ENCODE peak calls at places on chromosomes 6 and 20, in seven cellular contexts. D is right lobe of liver, B is heart left ventricle, L is body of pancreas, Q is tibial nerve, J is IMR-90, K is breast epithelium. W is an unnamed sample.

GRCh38 chr6:100724696-100725095 is 156.4 kb downstream of the ASCC3 start:
- DNase-seq in D (no peak), B (no peak), L (no peak), Q (no peak), J (no peak), K (no peak), W (no peak)

GRCh38 chr6:149081281-149081680 is 236.2 kb upstream of the TAB2 start:
- DNase-seq in D (no peak), B (no peak), L (no peak), Q (no peak), J (no peak), K (no peak), W (no peak)

GRCh38 chr20:38840053-38840893 is 34.8 kb downstream of the PPP1R16B start:
- DNase-seq in D (no peak), B (no peak), L (no peak), Q (no peak), J (no peak), K (no peak), W (no peak)

GRCh38 chr6:163965426-163966348 is 551.2 kb downstream of the QKI start:
- DNase-seq in D (no peak), B (peak; percentile 59), L (peak; percentile 27), Q (no peak), J (no peak), K (no peak), W (no peak)

GRCh38 chr20:41006126-41006935 is 22.3 kb upstream of the TOP1 start:
- DNase-seq in D (no peak), B (no peak), L (no peak), Q (no peak), J (no peak), K (no peak), W (no peak)

GRCh38 chr6:32627831-32628230 is 9.4 kb upstream of the HLA-DQA1 start:
- DNase-seq in D (peak; percentile 23), B (peak; percentile 48), L (no peak), Q (no peak), J (peak; percentile 43), K (no peak), W (no peak)

GRCh38 chr6:14265049-14266021 is 147.8 kb downstream of the CD83 start:
- DNase-seq in D (no peak), B (no peak), L (no peak), Q (no peak), J (no peak), K (no peak), W (no peak)

GRCh38 chr6:27053738-27054137 is 193.8 kb upstream of the PRSS16 start:
- DNase-seq in D (no peak), B (no peak), L (no peak), Q (no peak), J (no peak), K (no peak), W (no peak)

GRCh38 chr20:50113420-50114224 is 672 bp upstream of the UBE2V1 start:
- DNase-seq in D (no peak), B (no peak), L (no peak), Q (no peak), J (no peak), K (no peak), W (no peak)

GRCh38 chr6:27081188-27081587 is 166.3 kb upstream of the PRSS16 start:
- DNase-seq in D (no peak), B (no peak), L (no peak), Q (no peak), J (no peak), K (no peak), W (no peak)

GRCh38 chr6:33834401-33835392 is 30.9 kb upstream of the MLN start:
- DNase-seq in D (no peak), B (no peak), L (no peak), Q (no peak), J (no peak), K (no peak), W (no peak)
- TF ChIP-seq POLR2A in D (no peak), B (no peak), L (no peak), Q (no peak), J (no peak), K (no peak), W (no peak)

GRCh38 chr6:111703723-111704122 is 98.0 kb upstream of the TRAF3IP2 start:
- DNase-seq in D (no peak), B (no peak), L (no peak), Q (no peak), J (no peak), K (no peak), W (no peak)

GRCh38 chr6:111701146-111701545 is 95.5 kb upstream of the TRAF3IP2 start:
- DNase-seq in D (no peak), B (no peak), L (no peak), Q (no peak), J (no peak), K (no peak), W (no peak)

GRCh38 chr6:111696814-111697213 is 91.1 kb upstream of the TRAF3IP2 start:
- DNase-seq in D (no peak), B (no peak), L (peak; percentile 64), Q (no peak), J (no peak), K (no peak), W (no peak)

GRCh38 chr6:111700135-111700690 is 94.5 kb upstream of the TRAF3IP2 start:
- DNase-seq in D (no peak), B (no peak), L (no peak), Q (no peak), J (no peak), K (no peak), W (no peak)

DNA sequence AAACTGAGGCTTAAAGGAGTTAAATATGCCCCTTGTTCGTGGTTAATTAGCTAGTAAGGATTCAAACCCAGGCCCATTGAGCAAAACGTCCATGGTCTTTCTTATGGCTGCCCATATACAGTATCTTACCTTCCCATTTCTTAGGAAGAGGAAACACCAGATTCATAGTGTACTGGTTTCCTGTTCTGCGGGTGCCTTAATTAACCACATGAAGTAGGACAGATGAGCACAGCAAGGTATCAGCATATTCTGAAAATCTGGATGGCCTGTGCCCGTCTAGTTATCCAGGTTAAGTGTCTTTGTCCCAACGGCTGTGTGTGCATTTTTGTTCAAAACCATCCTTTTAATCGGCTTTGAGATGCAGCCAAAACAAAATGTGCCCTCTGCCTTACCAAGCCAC is 93.4 kb upstream of the TRAF3IP2 start:
- DNase-seq in D (no peak), B (no peak), L (no peak), Q (no peak), J (no peak), K (no peak), W (no peak)
- H3K36me3 ChIP-seq in D (no peaks in the 10 kb centered on the region), B (peaks cover 20% of the 10 kb centered on the region), L (no peaks in the 10 kb centered on the region), Q (peaks cover 45% of the 10 kb centered on the region), J (peaks cover 24% of the 10 kb centered on the region), K (no peaks in the 10 kb centered on the region), W (no peaks in the 10 kb centered on the region)

GRCh38 chr6:81752969-81753708 is 658 bp upstream of the TENT5A start:
- DNase-seq in D (peak; percentile 95), B (peak; percentile 93), L (peak; percentile 90), Q (peak; percentile 87), J (peak; percentile 89), K (peak; percentile 86), W (peak; percentile 97)
- TF ChIP-seq POLR2A in D (peak; percentile 96), B (peak; percentile 92), L (peak; percentile 80), Q (peak; percentile 86), J (peak; percentile 86), K (peak; percentile 40), W (peak; percentile 70)

DNA sequence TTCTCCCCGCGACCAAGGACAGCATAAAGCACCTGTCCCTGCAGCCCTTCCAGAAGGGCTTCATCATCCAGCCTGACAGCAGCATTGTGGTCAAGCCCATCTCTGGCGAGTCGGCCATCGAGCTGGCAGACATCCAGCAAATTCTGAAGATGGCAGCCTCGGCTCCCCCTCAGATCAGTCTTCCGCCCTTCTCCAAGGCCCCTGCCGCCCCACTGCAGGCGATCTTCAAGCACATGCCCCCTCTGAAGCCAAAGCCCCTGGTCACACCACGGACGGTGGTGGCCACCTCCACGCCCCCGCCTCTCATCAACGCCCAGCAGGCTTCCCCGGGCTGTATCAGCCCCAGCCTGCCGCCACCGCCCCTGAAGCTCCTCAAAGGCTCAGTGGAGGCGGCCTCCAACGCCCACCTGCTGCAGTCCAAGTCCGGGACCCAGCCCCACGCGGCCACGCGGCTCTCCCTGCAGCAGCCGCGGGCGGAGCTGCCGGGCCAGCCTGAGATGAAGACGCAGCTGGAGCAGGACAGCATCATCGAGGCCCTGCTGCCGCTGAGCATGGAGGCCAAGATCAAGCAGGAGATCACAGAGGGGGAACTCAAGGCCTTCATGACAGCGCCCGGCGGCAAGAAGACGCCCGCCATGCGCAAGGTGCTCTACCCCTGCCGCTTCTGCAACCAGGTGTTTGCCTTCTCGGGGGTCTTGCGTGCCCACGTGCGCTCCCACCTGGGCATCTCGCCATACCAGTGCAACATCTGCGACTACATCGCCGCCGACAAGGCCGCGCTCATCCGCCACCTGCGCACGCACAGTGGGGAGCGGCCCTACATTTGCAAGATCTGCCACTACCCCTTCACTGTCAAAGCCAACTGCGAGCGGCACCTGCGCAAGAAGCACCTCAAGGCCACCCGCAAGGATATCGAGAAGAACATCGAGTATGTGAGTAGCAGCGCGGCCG is 83.3 kb downstream of the SSR1 start:
- DNase-seq in D (no peak), B (no peak), L (no peak), Q (no peak), J (no peak), K (no peak), W (no peak)
- H3K36me3 ChIP-seq in D (peaks cover 90% of the 10 kb centered on the region), B (peaks cover 36% of the 10 kb centered on the region), L (peaks cover 19% of the 10 kb centered on the region), Q (peaks cover 94% of the 10 kb centered on the region), J (peaks cover 60% of the 10 kb centered on the region), K (peaks cover 22% of the 10 kb centered on the region), W (peaks cover 57% of the 10 kb centered on the region)

GRCh38 chr20:63943007-63943807 is 13.0 kb downstream of the UCKL1 start:
- DNase-seq in D (peak; percentile 28), B (no peak), L (peak; percentile 22), Q (no peak), J (no peak), K (no peak), W (peak; percentile 66)

GRCh38 chr20:63940472-63941266 is 15.5 kb downstream of the UCKL1 start:
- DNase-seq in D (peak; percentile 30), B (peak; percentile 15), L (no peak), Q (no peak), J (no peak), K (no peak), W (peak; percentile 61)

GRCh38 chr20:63941282-63942060 is 14.7 kb downstream of the UCKL1 start:
- DNase-seq in D (peak; percentile 66), B (peak; percentile 55), L (peak; percentile 10), Q (no peak), J (no peak), K (no peak), W (peak; percentile 66)

GRCh38 chr20:63943808-63944077 is 12.5 kb downstream of the UCKL1 start:
- DNase-seq in D (no peak), B (no peak), L (no peak), Q (no peak), J (no peak), K (no peak), W (no peak)

DNA sequence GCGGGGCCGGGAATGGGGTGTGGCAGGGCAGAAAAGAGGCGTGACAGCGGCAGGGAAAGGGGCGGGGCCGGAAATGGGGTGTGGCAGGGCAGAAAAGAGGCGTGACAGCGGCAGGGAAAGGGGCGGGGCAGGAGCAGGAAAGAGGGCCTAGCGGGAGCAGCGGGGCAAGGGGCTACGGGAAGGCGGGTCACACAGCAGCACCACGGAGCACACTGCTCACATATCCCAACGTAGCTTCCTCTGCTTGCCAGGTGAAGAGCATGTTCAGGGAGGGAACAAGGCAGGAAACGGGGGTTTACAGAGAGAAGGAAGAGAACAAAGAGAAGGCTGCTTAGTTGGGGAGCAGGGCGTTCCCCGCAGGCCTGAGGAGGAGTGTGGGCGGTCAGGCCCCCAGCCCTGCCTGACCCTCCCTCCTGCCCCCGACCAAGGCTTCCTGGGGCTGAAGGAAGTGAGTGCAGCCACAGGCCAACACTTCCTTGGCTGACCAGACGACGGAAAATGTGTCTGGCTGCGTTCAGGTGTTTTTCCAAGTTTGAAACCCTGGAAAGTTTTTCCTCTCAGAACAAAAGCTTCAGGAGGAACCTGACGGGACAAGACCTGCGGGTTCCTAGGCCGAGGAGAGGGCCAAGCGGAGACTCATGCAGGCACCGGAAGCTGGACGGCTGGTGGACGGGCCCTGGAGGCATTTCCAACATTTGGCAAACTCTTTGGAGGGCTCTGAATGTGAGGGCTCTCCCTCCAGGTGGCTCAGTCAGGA is 13.8 kb downstream of the UCKL1 start:
- DNase-seq in D (peak; percentile 64), B (peak; percentile 41), L (peak; percentile 24), Q (no peak), J (peak; percentile 4), K (no peak), W (peak; percentile 65)
- TF ChIP-seq POLR2A in D (no peak), B (no peak), L (no peak), Q (no peak), J (no peak), K (no peak), W (no peak)